ENCODE peak calls at places on chromosomes 3 and 15, in six cellular contexts. U, W, F, N, A and O are unnamed samples.

GRCh38 chr15:57591237-57591821 is 375 bp upstream of the MYZAP start:
- DNase-seq in U (no peak), W (no peak), F (no peak), N (no peak), A (no peak), O (no peak)

GRCh38 chr15:101675015-101675414 is 22.8 kb upstream of the TM2D3 start:
- DNase-seq in U (no peak), W (peak; percentile 49), F (no peak), N (peak; percentile 39), A (no peak), O (no peak)

GRCh38 chr15:95912280-95912625 is 418.2 kb upstream of the NR2F2 start:
- DNase-seq in U (no peak), W (no peak), F (no peak), N (no peak), A (no peak), O (no peak)

GRCh38 chr15:69607101-69607500 is 154.5 kb downstream of the RPLP1 start:
- DNase-seq in U (no peak), W (peak; percentile 32), F (no peak), N (no peak), A (no peak), O (no peak)

GRCh38 chr15:64905119-64905831 is 6.4 kb upstream of the ANKDD1A start:
- DNase-seq in U (peak; percentile 78), W (peak; percentile 76), F (no peak), N (peak; percentile 70), A (peak; percentile 88), O (peak; percentile 72)

GRCh38 chr15:41573396-41573795 is 14.4 kb downstream of the TYRO3 start:
- DNase-seq in U (no peak), W (no peak), F (no peak), N (no peak), A (no peak), O (no peak)

GRCh38 chr3:146177072-146177936 is 16.3 kb upstream of the PLOD2 start:
- DNase-seq in U (no peak), W (no peak), F (no peak), N (no peak), A (no peak), O (no peak)

GRCh38 chr3:194006102-194006501 is 129.8 kb upstream of the HES1 start:
- DNase-seq in U (no peak), W (no peak), F (no peak), N (no peak), A (no peak), O (no peak)

GRCh38 chr3:143977326-143978262 is 6.0 kb downstream of the DIPK2A start:
- DNase-seq in U (no peak), W (peak; percentile 63), F (no peak), N (no peak), A (peak; percentile 23), O (no peak)

GRCh38 chr3:193782280-193782654 is 189.3 kb downstream of the OPA1 start:
- DNase-seq in U (no peak), W (no peak), F (no peak), N (peak; percentile 28), A (no peak), O (peak; percentile 38)

GRCh38 chr15:91478717-91479191 is 374.8 kb upstream of the SLCO3A1 start:
- DNase-seq in U (no peak), W (no peak), F (no peak), N (no peak), A (no peak), O (no peak)

GRCh38 chr3:24829011-24829581 is 334.4 kb upstream of the THRB start:
- DNase-seq in U (no peak), W (no peak), F (no peak), N (peak; percentile 13), A (no peak), O (peak; percentile 53)

GRCh38 chr15:65862682-65863081 is 6.6 kb upstream of the RAB11A start:
- DNase-seq in U (no peak), W (peak; percentile 70), F (no peak), N (peak; percentile 92), A (peak; percentile 54), O (no peak)

GRCh38 chr15:75736256-75736655 is 23.6 kb upstream of the CSPG4 start:
- DNase-seq in U (no peak), W (no peak), F (no peak), N (no peak), A (no peak), O (no peak)

GRCh38 chr15:72784233-72784876 is 797 bp upstream of the ADPGK start:
- DNase-seq in U (no peak), W (peak; percentile 90), F (no peak), N (peak; percentile 87), A (peak; percentile 70), O (no peak)
- TF ChIP-seq CTCF in U (no peak), W (peak; percentile 46), F (peak; percentile 47), N (peak; percentile 80), A (peak; percentile 12), O (peak; percentile 58)

DNA sequence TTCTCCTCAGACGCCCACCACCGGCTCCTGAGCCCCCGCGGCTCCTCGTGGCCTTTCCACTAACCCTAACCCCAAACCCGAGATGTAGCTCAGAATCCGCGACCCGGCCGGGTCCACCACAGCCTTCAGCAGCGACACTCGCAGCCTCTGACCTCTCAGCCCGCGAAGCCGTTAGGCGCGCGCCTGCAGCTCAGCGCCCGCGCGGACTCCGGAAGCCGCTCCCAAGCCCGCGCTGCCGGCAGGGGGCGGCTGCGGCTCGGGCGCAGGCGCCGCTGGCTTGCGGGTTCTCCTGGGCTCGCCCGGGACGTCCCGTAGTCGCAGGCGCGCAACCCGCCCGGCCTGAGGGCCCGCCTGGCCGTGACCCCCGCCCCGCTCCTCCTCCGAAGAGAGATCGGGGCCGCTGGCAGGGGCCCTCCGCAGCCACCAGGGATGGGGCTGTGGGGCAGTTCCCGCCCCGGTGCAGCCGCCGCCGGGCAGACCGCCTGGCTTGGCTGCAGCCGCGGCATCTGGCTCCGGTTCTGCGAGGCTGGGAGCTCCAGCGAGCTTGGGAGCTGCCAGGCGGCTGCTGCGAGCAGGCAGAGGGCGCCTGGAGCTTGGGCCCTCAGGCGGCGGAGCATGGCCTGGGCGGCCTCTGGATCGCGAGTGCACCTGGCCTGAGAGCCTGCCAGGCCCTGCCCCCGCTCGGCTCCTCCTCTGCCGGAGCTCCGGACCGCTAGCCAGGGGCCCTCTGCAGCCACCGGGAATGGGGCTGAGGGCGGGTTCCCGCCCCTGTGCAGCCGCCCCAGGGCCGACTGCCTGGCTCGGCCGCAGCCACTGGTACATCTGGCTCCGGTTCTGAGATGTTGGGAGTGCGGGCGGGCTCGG is 120.7 kb downstream of the LMLN start:
- DNase-seq in U (peak; percentile 86), W (peak; percentile 73), F (no peak), N (peak; percentile 57), A (peak; percentile 77), O (peak; percentile 79)
- TF ChIP-seq CTCF in U (peak; percentile 41), W (peak; percentile 36), F (no peak), N (peak; percentile 48), A (peak; percentile 61), O (peak; percentile 80)

GRCh38 chr3:108472011-108472591 is 38.3 kb downstream of the MYH15 start:
- DNase-seq in U (no peak), W (peak; percentile 64), F (no peak), N (peak; percentile 73), A (no peak), O (no peak)
- TF ChIP-seq CTCF in U (no peak), W (no peak), F (no peak), N (no peak), A (no peak), O (no peak)

GRCh38 chr3:18988619-18989229 is 159.6 kb upstream of the KCNH8 start:
- DNase-seq in U (no peak), W (peak; percentile 30), F (no peak), N (peak; percentile 38), A (no peak), O (no peak)
- TF ChIP-seq CTCF in U (no peak), W (peak; percentile 21), F (peak; percentile 18), N (peak; percentile 50), A (no peak), O (peak; percentile 86)